ENCODE peak calls at places on chromosomes 4 and X, in seven cellular contexts. R, Z, X, L, I, F and U are unnamed samples.

GRCh38 chr4:163565228-163566040 is 70.9 kb downstream of the TMA16 start:
- DNase-seq in I (no peak), L (no peak), F (no peak), Z (no peak), R (no peak), X (no peak), U (no peak)

GRCh38 chrX:118632862-118633261 is 94.5 kb upstream of the IL13RA1 start:
- DNase-seq in Z (no peak), X (no peak), L (no peak), R (no peak), I (no peak), F (no peak), U (no peak)

GRCh38 chrX:23317799-23318724 is 16.6 kb upstream of the PTCHD1 start:
- DNase-seq in X (no peak), R (no peak), Z (no peak), F (peak), I (peak), L (peak), U (no peak)

GRCh38 chr4:121326580-121326979 is 54.2 kb downstream of the QRFPR start:
- DNase-seq in R (no peak), Z (no peak), F (no peak), I (no peak), L (no peak), X (no peak), U (no peak)

GRCh38 chr4:45477311-45477733 is 646.5 kb downstream of the GABRG1 start:
- DNase-seq in R (no peak), L (no peak), Z (no peak), I (no peak), F (no peak), X (no peak), U (no peak)

GRCh38 chr4:107757860-107758476 is 37.9 kb upstream of the PAPSS1 start:
- DNase-seq in X (peak), Z (no peak), F (peak), L (no peak), R (no peak), I (peak), U (no peak)

GRCh38 chr4:7135389-7135746 is 57.0 kb upstream of the SORCS2 start:
- DNase-seq in Z (no peak), F (peak), R (peak), L (no peak), I (peak), X (peak), U (no peak)

GRCh38 chr4:182193261-182193660 is 49.9 kb upstream of the TENM3 start:
- DNase-seq in L (no peak), X (no peak), R (no peak), Z (no peak), I (no peak), F (no peak), U (no peak)

GRCh38 chr4:42150653-42151567 is 1.5 kb downstream of the BEND4 start:
- DNase-seq in X (no peak), I (peak), F (no peak), L (no peak), R (no peak), Z (no peak), U (no peak)

GRCh38 chr4:14667624-14668295 is 334.5 kb upstream of the CPEB2 start:
- DNase-seq in F (no peak), I (no peak), X (no peak), L (no peak), Z (no peak), R (peak), U (no peak)

GRCh38 chr4:139849219-139849618 is 183.6 kb downstream of the MGST2 start:
- DNase-seq in X (no peak), R (no peak), L (no peak), Z (no peak), F (no peak), I (no peak), U (no peak)

DNA sequence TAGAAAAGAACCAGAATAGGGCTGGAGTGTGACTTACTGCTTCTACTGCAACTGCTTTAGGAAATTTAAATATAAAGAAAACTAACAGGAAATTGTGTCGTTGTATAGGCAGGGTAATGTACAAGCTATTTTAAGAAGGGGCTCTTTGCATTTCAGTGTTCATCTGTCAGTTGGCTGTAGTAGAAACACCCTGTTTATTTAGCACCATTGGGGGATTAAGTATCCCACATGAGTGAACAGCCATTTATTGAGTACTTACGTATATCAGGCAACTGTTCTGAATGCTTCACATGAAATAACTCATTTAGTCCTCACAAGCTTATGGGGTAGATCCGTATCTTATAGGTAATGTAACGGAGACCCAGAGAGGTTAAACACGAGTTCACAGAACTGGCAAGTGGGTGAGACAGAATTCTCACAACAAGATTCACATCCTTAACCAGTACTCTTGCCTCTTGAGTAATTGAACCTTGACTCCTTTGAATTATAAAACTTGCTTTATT is 23.9 kb downstream of the STIM2 start:
- DNase-seq in I (no peak), L (no peak), X (no peak), F (no peak), Z (no peak), R (no peak), U (no peak)
- H3K4me3 ChIP-seq in I (no peak), L (no peak), X (no peak), F (no peak), Z (peak), R (no peak), U (no peak)

GRCh38 chr4:105058177-105058812 is 88.4 kb upstream of the TET2 start:
- DNase-seq in L (no peak), Z (no peak), X (peak), F (peak), R (peak), I (no peak), U (no peak)

GRCh38 chr4:105060628-105061027 is 86.0 kb upstream of the TET2 start:
- DNase-seq in I (no peak), F (peak), Z (no peak), L (no peak), R (peak), X (peak), U (no peak)

GRCh38 chr4:105059337-105059736 is 87.3 kb upstream of the TET2 start:
- DNase-seq in I (no peak), L (no peak), X (no peak), F (peak), Z (no peak), R (no peak), U (no peak)

GRCh38 chr4:105061720-105062119 is 85.0 kb upstream of the TET2 start:
- DNase-seq in R (no peak), L (no peak), Z (no peak), I (no peak), X (no peak), F (no peak), U (no peak)

DNA sequence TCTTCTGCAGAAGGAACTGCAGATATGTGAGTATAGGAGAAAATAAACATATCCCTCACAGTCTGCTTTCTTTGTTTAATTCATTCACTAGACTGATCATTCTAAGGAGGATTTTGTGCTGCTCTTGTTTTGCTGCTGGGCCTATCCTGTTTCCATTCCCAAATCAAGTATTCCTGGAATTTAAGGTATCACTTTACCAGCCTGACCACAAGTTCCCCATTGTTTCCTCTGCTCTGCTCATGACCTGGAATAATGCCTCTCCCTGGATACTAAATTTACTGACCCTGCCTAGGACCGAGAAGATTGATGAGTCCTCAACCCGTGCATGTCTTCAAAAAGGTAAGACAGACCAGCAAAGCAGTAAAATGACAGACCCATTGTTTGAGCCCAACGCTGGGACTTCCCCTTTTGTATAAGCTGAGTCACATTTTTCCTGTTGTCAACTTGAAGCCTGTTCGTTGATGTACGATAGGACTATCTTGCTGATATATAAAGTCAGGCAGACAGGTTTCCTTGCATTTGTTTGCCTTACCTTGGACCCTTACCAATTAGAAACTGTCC is 85.5 kb upstream of the TET2 start:
- DNase-seq in F (peak), R (no peak), I (no peak), X (peak), L (no peak), Z (no peak), U (no peak)
- H3K4me3 ChIP-seq in F (no peak), R (no peak), I (no peak), X (no peak), L (no peak), Z (peak), U (no peak)

GRCh38 chrX:140091276-140091886 is 126.1 kb upstream of the CXorf66 start:
- DNase-seq in R (no peak), L (no peak), I (peak), X (no peak), F (no peak), Z (no peak), U (peak)
- H3K4me3 ChIP-seq in R (peak), L (peak), I (peak), X (peak), F (peak), Z (no peak), U (peak)

DNA sequence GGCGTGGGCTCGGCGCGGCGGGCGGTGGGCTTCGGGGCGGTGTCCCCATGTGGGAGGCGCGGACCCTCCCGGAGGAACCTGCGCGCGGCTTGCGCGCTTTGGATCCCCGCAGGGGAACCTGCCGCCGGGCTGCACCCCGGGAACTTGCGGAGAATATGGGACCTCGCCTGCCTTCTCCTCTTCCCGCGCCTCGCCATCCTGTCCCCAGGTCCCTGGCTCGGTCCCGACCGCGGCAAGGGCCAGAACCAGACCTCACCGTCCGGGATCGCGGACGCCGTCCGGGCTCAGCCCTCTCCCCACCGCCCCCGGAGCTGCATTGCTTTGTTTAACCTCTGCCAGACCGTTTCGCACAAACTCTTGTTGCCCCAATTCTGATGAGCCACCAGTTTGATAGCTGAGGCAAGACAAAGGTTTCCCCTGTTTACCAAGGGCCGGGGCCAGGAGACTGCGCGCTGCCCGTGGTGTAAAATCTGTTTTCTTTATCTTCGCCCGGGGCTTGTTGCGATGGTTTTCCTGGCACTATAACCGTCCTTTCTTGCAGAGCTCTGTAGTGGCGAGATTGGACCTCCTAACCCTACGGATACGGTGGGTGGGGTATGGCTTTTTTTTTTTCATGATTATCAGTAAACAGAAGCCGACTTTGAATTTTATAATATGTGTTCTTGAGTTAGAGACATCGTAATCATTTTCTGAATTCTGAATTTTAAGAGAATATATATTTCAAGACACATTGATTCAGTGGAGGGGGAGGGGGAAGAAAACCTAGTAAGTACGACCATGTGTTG is 100.9 kb downstream of the CEP135 start:
- DNase-seq in R (no peak), X (no peak), F (peak), Z (no peak), L (no peak), I (peak), U (peak)
- H3K4me3 ChIP-seq in R (peak), X (peak), F (peak), Z (peak), L (peak), I (peak), U (peak)

GRCh38 chrX:126165721-126166401 is at the start of gene DCAF12L2:
- DNase-seq in I (peak), R (no peak), F (no peak), X (no peak), Z (no peak), L (no peak), U (no peak)

GRCh38 chrX:126164689-126165400 is 1.2 kb downstream of the DCAF12L2 start:
- DNase-seq in L (no peak), F (no peak), R (no peak), Z (no peak), I (no peak), X (no peak), U (no peak)

GRCh38 chrX:126167560-126167959 is 1.5 kb upstream of the DCAF12L2 start:
- DNase-seq in Z (no peak), F (no peak), X (no peak), R (no peak), L (no peak), I (no peak), U (no peak)

GRCh38 chrX:126170715-126171114 is 4.6 kb upstream of the DCAF12L2 start:
- DNase-seq in Z (no peak), I (no peak), F (no peak), X (no peak), L (no peak), R (no peak), U (no peak)

DNA sequence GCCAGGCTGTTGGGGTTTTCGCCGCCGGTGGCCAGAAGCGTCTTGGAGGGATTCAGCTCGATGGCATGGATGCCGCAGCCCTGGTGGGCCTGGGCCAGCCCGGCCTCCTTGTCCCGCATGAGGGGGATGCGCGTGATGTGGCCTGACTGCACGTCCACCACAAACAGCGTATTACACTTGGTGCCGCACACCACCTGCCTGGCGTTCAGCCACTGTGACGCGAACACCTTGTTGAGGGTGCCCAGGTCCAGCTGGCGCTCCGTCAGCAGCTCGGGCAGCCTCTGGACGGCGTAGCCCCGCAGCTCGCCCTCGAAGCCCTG is 728 bp downstream of the DCAF12L2 start:
- DNase-seq in Z (no peak), L (no peak), R (no peak), F (no peak), I (no peak), X (no peak), U (no peak)
- H3K4me3 ChIP-seq in Z (no peak), L (no peak), R (peak), F (no peak), I (no peak), X (no peak), U (no peak)

GRCh38 chr4:94536049-94536448 is 84.3 kb downstream of the PDLIM5 start:
- DNase-seq in F (no peak), I (no peak), X (no peak), L (no peak), Z (no peak), R (no peak), U (no peak)

GRCh38 chr4:94538229-94538628 is 86.5 kb downstream of the PDLIM5 start:
- DNase-seq in I (no peak), X (no peak), Z (no peak), L (no peak), F (no peak), R (no peak), U (no peak)

GRCh38 chr4:94533405-94534223 is 81.9 kb downstream of the PDLIM5 start:
- DNase-seq in R (no peak), Z (no peak), X (no peak), F (no peak), L (no peak), I (no peak), U (no peak)

GRCh38 chr4:94534401-94535312 is 82.9 kb downstream of the PDLIM5 start:
- DNase-seq in R (no peak), I (no peak), Z (no peak), F (no peak), X (no peak), L (no peak), U (no peak)

DNA sequence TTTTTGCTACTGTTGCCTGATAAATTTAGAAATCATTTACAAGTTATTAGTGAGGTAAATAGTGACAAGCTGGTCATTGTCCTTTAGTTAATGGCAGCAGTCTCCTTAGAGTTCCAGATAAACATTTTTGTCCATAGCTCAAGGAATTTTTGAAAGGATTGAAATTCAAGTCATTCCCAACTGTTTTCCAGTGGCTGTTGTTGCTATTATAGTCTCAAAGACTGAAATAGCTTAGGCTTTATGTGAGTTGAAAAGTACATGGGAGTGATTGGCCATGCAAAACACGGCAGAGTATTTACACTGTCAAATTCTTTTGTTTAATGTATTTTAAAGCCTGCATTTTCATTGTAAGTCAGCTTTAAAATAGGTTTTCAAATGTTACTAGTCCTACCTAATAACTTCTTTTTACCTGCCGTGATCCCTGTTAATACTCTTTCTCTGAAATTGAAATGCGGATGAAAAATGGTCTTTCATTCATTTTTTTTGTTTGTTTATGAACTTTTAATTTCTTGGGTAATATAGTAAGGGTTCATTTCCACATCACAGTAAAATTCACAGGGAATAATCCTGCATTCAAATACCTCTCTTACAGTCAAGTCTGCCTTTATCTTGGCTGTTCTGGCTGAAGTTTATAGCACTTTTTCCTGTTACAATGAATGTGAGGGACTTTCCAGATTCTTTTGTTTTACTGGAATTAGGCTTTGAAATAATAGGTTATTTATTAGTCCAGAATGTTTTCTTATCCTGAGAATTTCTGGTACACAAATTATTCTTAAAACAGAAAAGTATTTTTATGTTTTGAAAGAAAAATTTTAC is 85.1 kb downstream of the PDLIM5 start:
- DNase-seq in L (no peak), F (peak), Z (no peak), I (no peak), X (no peak), R (no peak), U (no peak)
- H3K4me3 ChIP-seq in L (no peak), F (no peak), Z (no peak), I (no peak), X (no peak), R (no peak), U (no peak)